ENCODE peak calls at places on chromosome 12, in six cellular contexts. C, S, M, Z, Q and D are unnamed samples.

GRCh38 chr12:89343127-89343526 is 9.2 kb downstream of the DUSP6 start:
- DNase-seq in C (peak; percentile 68), S (no peak), M (no peak), Z (no peak), Q (no peak), D (no peak)

GRCh38 chr12:7404275-7404674 is 39.7 kb downstream of the CD163L1 start:
- DNase-seq in C (no peak), S (no peak), M (no peak), Z (no peak), Q (no peak), D (no peak)

GRCh38 chr12:90237841-90238240 is 529.2 kb upstream of the ATP2B1 start:
- DNase-seq in C (no peak), S (no peak), M (no peak), Z (no peak), Q (no peak), D (no peak)

GRCh38 chr12:100133200-100133599 is 9.5 kb downstream of the BLTP3B start:
- DNase-seq in C (no peak), S (no peak), M (no peak), Z (no peak), Q (no peak), D (no peak)

GRCh38 chr12:7859552-7859951 is 13.2 kb downstream of the SLC2A14 start:
- DNase-seq in C (no peak), S (no peak), M (peak; percentile 7), Z (no peak), Q (no peak), D (no peak)

GRCh38 chr12:132243596-132244289 is 85.6 kb downstream of the GALNT9 start:
- DNase-seq in C (no peak), S (no peak), M (no peak), Z (no peak), Q (no peak), D (peak; percentile 38)

GRCh38 chr12:84922721-84923120 is 10.1 kb upstream of the SLC6A15 start:
- DNase-seq in C (no peak), S (no peak), M (no peak), Z (no peak), Q (peak; percentile 19), D (no peak)

GRCh38 chr12:95351745-95352144 is 122.2 kb upstream of the METAP2 start:
- DNase-seq in C (peak; percentile 42), S (no peak), M (no peak), Z (no peak), Q (no peak), D (no peak)

GRCh38 chr12:120534703-120535655 is 823 bp downstream of the RNF10 start:
- DNase-seq in C (peak; percentile 30), S (peak; percentile 69), M (peak; percentile 55), Z (peak; percentile 55), Q (peak; percentile 89), D (peak; percentile 72)

GRCh38 chr12:123471374-123472068 is 13.6 kb downstream of the SNRNP35 start:
- DNase-seq in C (peak; percentile 57), S (no peak), M (peak; percentile 52), Z (no peak), Q (no peak), D (no peak)

GRCh38 chr12:111451649-111452129 is 46.0 kb downstream of the SH2B3 start:
- DNase-seq in C (no peak), S (peak; percentile 68), M (no peak), Z (peak; percentile 82), Q (peak; percentile 72), D (no peak)

GRCh38 chr12:95674631-95675030 is 115.9 kb downstream of the NTN4 start:
- DNase-seq in C (no peak), S (no peak), M (no peak), Z (peak; percentile 96), Q (no peak), D (peak; percentile 84)

GRCh38 chr12:6322352-6322751 is 11.9 kb downstream of the PLEKHG6 start:
- DNase-seq in C (no peak), S (no peak), M (no peak), Z (no peak), Q (no peak), D (no peak)

GRCh38 chr12:82505150-82505549 is 146.8 kb downstream of the METTL25 start:
- DNase-seq in C (no peak), S (no peak), M (no peak), Z (no peak), Q (no peak), D (no peak)

GRCh38 chr12:24821691-24822090 is 127.2 kb downstream of the BCAT1 start:
- DNase-seq in C (no peak), S (no peak), M (no peak), Z (no peak), Q (no peak), D (no peak)

GRCh38 chr12:119151445-119151844 is 27.3 kb upstream of the HSPB8 start:
- DNase-seq in C (no peak), S (no peak), M (no peak), Z (no peak), Q (no peak), D (no peak)

GRCh38 chr12:86261606-86262005 is 5.4 kb upstream of the MGAT4C start:
- DNase-seq in C (no peak), S (no peak), M (no peak), Z (no peak), Q (no peak), D (no peak)

GRCh38 chr12:96427269-96427729 is 27.1 kb upstream of the CDK17 start:
- DNase-seq in C (peak; percentile 22), S (no peak), M (no peak), Z (peak; percentile 91), Q (peak; percentile 97), D (no peak)

GRCh38 chr12:85016423-85016822 is 19.7 kb downstream of the TSPAN19 start:
- DNase-seq in C (no peak), S (no peak), M (no peak), Z (peak; percentile 82), Q (peak; percentile 84), D (no peak)

GRCh38 chr12:113222730-113223531 is 1.7 kb downstream of the TPCN1 start:
- DNase-seq in C (peak; percentile 62), S (peak; percentile 61), M (peak; percentile 85), Z (peak; percentile 63), Q (peak; percentile 89), D (peak; percentile 39)

GRCh38 chr12:113221181-113221996 is at the start of gene TPCN1:
- DNase-seq in C (peak; percentile 100), S (peak; percentile 100), M (peak; percentile 99), Z (peak; percentile 100), Q (peak; percentile 100), D (peak; percentile 100)

GRCh38 chr12:113221997-113222729 is 899 bp downstream of the TPCN1 start:
- DNase-seq in C (no peak), S (peak; percentile 59), M (no peak), Z (no peak), Q (peak; percentile 25), D (no peak)

GRCh38 chr12:113224955-113225354 is 3.7 kb downstream of the TPCN1 start:
- DNase-seq in C (no peak), S (no peak), M (no peak), Z (no peak), Q (no peak), D (no peak)

DNA sequence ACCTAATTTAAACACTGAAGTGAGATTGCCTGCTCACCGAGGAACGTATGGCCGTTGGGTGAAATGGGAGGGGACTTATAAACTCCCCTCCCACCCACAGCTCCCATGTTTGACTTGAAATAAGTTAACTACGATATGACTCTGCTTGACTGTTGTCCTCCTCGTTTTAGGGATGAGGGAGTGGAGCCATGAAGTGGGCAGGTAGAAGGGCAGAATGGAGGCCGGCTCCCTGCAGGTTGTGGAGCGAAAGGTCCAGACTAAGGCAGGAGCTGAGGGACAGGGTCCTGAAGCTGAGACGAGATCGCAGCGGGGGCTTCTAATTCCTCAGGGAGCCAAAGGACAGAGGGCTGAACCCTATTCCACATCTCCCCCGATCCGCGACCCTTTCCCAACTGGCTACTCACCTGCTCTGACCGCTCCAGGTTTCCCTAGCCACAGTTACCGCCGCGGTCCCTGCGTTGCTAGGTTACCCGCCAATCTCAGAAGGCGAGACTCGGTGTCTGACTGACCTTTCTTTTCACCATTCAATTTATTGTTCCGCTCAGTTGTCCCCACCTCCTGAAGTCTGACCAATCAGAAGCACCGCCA is 577 bp upstream of the TPCN1 start:
- DNase-seq in C (no peak), S (peak; percentile 59), M (no peak), Z (peak; percentile 40), Q (peak; percentile 30), D (no peak)
- H3K4me1 ChIP-seq in C (peaks cover 60% of the 10 kb centered on the region), S (peaks cover 54% of the 10 kb centered on the region), M (peaks cover 16% of the 10 kb centered on the region), Z (peaks cover 15% of the 10 kb centered on the region), Q (peaks cover 27% of the 10 kb centered on the region), D (peaks cover 23% of the 10 kb centered on the region)

GRCh38 chr12:45981075-45981837 is 9.1 kb downstream of the SCAF11 start:
- DNase-seq in C (no peak), S (no peak), M (no peak), Z (no peak), Q (peak; percentile 8), D (no peak)
- H3K4me1 ChIP-seq in C (peaks cover 98% of the 10 kb centered on the region), S (peaks cover 31% of the 10 kb centered on the region), M (peaks cover 93% of the 10 kb centered on the region), Z (peaks cover 16% of the 10 kb centered on the region), Q (peaks cover 6% of the 10 kb centered on the region), D (peaks cover 23% of the 10 kb centered on the region)

GRCh38 chr12:64018524-64018923 is 174.0 kb downstream of the SRGAP1 start:
- DNase-seq in C (no peak), S (no peak), M (no peak), Z (no peak), Q (no peak), D (no peak)
- H3K4me1 ChIP-seq in C (no peaks in the 10 kb centered on the region), S (no peaks in the 10 kb centered on the region), M (peaks cover 6% of the 10 kb centered on the region), Z (no peaks in the 10 kb centered on the region), Q (peaks cover 4% of the 10 kb centered on the region), D (peaks cover 5% of the 10 kb centered on the region)

GRCh38 chr12:106582661-106583577 is at the start of gene RFX4:
- DNase-seq in C (no peak), S (no peak), M (no peak), Z (peak; percentile 25), Q (no peak), D (peak; percentile 91)

GRCh38 chr12:106585862-106586534 is 3.2 kb downstream of the RFX4 start:
- DNase-seq in C (no peak), S (no peak), M (no peak), Z (peak; percentile 20), Q (no peak), D (no peak)

GRCh38 chr12:106585237-106585834 is 2.5 kb downstream of the RFX4 start:
- DNase-seq in C (no peak), S (no peak), M (no peak), Z (no peak), Q (no peak), D (peak; percentile 39)

GRCh38 chr12:106583578-106584103 is 837 bp downstream of the RFX4 start:
- DNase-seq in C (no peak), S (no peak), M (no peak), Z (peak; percentile 28), Q (no peak), D (peak; percentile 72)

DNA sequence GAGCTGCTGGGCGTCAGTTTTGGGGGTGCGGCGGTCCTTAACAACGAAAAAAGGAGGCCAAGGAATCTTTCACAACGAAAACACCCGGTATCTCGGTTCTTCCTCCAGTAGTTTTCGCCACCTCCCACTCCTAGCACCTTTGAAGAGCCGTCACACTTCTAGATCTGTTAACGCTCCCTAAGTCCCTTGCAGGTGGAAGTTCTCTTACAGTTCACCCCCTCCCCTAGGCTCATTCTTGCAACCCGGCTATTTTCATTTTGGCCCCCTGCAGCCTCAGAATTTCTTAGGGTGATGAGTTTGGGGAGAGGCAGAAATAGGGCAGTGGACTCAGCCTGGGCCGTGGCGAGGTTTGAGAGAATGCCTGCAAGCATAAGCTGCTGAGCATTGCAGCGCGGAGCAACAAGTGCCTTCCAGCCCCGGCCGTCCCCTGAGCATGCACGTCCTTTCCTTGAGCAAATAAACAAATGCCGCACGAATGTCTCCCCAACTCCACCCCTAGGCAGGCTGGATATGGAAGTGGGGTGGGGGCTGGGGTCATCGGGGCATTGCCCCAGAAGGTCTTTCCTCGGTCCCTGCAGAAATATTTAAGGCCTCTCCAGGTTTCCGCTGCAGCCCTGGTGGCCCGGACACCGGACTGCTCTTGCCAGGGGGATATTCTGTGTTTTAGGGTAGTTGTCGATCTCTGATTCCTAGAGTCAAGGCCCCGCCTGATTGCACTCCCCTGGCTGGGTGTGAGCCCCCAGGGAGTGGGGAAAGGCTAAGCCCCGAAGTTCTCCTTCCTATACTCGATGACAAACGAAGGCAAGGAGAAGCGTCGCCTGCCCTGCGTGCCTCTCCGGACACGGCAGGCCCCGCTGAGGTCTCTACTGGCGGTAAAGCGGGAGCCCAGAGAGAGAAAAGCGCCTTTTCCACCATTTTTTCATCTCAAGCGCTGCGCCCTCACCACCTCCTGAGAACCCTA is 1.6 kb downstream of the RFX4 start:
- DNase-seq in C (no peak), S (no peak), M (no peak), Z (no peak), Q (no peak), D (no peak)
- H3K4me1 ChIP-seq in C (peaks cover 73% of the 10 kb centered on the region), S (no peaks in the 10 kb centered on the region), M (peaks cover 4% of the 10 kb centered on the region), Z (peaks cover 5% of the 10 kb centered on the region), Q (no peaks in the 10 kb centered on the region), D (peaks cover 22% of the 10 kb centered on the region)